ENCODE peak calls at places on chromosomes 16 and 17, in four cellular contexts. One of them, this sample, is unnamed.
A peak's percentile ranks its signal among the peaks of the same experiment; 100 is the strongest.

GRCh38 chr16:10895053-10895946 is 18.3 kb downstream of the CIITA start:
- DNase-seq in fibroblast of lung: peak; percentile 32
- DNase-seq in astrocyte of the cerebellum: peak; percentile 16
- DNase-seq in GM23338: peak; percentile 89
- DNase-seq in this sample: peak; percentile 95

GRCh38 chr17:7211512-7212277 is 7.9 kb downstream of the DLG4 start:
- DNase-seq in GM23338: peak; percentile 76
- DNase-seq in astrocyte of the cerebellum: no peak
- DNase-seq in fibroblast of lung: no peak
- DNase-seq in this sample: no peak

GRCh38 chr16:75108792-75109731 is 7.5 kb downstream of the LDHD start:
- DNase-seq in fibroblast of lung: peak; percentile 94
- DNase-seq in GM23338: no peak
- DNase-seq in astrocyte of the cerebellum: peak; percentile 83
- DNase-seq in this sample: no peak

GRCh38 chr17:8118769-8119574 is 658 bp upstream of the ALOXE3 start:
- DNase-seq in fibroblast of lung: peak; percentile 68
- DNase-seq in GM23338: peak; percentile 91
- DNase-seq in astrocyte of the cerebellum: no peak
- DNase-seq in this sample: peak; percentile 88

GRCh38 chr16:20241321-20241720 is 86.0 kb downstream of the GP2 start:
- DNase-seq in astrocyte of the cerebellum: no peak
- DNase-seq in GM23338: no peak
- DNase-seq in fibroblast of lung: no peak
- DNase-seq in this sample: no peak

GRCh38 chr17:75371981-75372380 is 33.5 kb downstream of the GRB2 start:
- DNase-seq in fibroblast of lung: no peak
- DNase-seq in astrocyte of the cerebellum: no peak
- DNase-seq in GM23338: no peak
- DNase-seq in this sample: no peak

GRCh38 chr17:44738214-44738906 is 20.4 kb upstream of the ADAM11 start:
- DNase-seq in fibroblast of lung: peak; percentile 23
- DNase-seq in astrocyte of the cerebellum: no peak
- DNase-seq in GM23338: no peak
- DNase-seq in this sample: no peak

GRCh38 chr17:81058263-81058871 is 23.4 kb downstream of the BAIAP2 start:
- DNase-seq in astrocyte of the cerebellum: no peak
- DNase-seq in fibroblast of lung: no peak
- DNase-seq in GM23338: no peak
- DNase-seq in this sample: no peak

GRCh38 chr17:48037924-48038323 is 327 bp upstream of the COPZ2 start:
- DNase-seq in fibroblast of lung: no peak
- DNase-seq in GM23338: peak; percentile 63
- DNase-seq in astrocyte of the cerebellum: no peak
- DNase-seq in this sample: no peak

GRCh38 chr17:48036693-48037035 is 933 bp downstream of the COPZ2 start:
- DNase-seq in fibroblast of lung: no peak
- DNase-seq in astrocyte of the cerebellum: no peak
- DNase-seq in GM23338: no peak
- DNase-seq in this sample: no peak

GRCh38 chr17:48038687-48039086 is 1.1 kb upstream of the COPZ2 start:
- DNase-seq in GM23338: no peak
- DNase-seq in fibroblast of lung: no peak
- DNase-seq in astrocyte of the cerebellum: no peak
- DNase-seq in this sample: no peak

GRCh38 chr17:48031966-48032365 is 5.6 kb downstream of the COPZ2 start:
- DNase-seq in fibroblast of lung: no peak
- DNase-seq in GM23338: no peak
- DNase-seq in astrocyte of the cerebellum: no peak
- DNase-seq in this sample: no peak

DNA sequence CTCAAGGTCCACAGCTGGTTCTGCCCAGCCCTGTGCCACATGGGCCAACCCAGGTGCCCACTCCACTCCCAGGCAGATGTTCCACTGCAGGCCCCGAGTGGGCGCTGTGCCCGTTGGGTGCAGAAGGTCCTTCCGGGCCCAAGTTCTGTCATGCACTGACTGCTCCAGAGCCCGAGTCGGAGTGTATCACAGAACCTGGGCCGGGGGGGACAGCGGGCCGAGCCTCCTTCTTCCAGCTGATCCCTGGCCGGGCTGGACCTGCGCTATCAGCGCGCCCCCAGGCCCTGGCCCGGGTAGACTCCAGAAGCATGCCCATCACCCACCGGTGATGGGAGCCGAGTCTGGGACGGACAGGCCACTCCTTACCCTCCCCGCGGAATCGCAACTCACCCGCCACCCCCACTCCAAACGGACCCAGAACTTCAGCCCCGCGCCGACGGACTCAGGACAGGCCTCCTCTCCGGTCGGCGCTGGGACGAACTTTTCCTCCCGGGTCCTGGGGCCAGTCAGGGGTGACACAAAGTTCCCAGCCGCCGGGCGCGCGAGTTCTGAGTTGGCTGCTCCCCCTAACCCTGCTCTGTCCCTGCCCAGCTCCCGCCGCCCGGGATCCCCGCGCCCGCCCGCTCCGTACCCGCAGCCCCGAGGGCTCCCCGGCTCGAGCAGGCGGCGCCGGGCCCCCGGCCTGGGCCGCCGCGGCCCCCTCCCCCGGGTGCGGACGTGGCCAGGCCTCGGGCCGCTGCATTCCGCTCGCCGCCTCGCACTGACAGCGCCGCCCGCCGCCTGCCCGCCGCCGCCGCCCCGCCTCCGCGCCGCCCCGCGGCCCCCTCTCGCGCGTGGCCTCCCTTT is at the start of gene COPZ2:
- DNase-seq in GM23338: peak; percentile 61
- DNase-seq in astrocyte of the cerebellum: no peak
- DNase-seq in fibroblast of lung: peak; percentile 48
- DNase-seq in this sample: peak; percentile 68
- TF ChIP-seq CTCF in GM23338: peak; percentile 73
- TF ChIP-seq CTCF in astrocyte of the cerebellum: peak; percentile 44
- TF ChIP-seq CTCF in fibroblast of lung: peak; percentile 53
- TF ChIP-seq CTCF in this sample: peak; percentile 37

GRCh38 chr17:77499699-77500435 is 359.1 kb downstream of the SEC14L1 start:
- DNase-seq in fibroblast of lung: no peak
- DNase-seq in GM23338: no peak
- DNase-seq in astrocyte of the cerebellum: no peak
- DNase-seq in this sample: no peak
- TF ChIP-seq CTCF in fibroblast of lung: no peak
- TF ChIP-seq CTCF in GM23338: no peak
- TF ChIP-seq CTCF in astrocyte of the cerebellum: no peak
- TF ChIP-seq CTCF in this sample: no peak

GRCh38 chr16:68707341-68708152 is 29.5 kb upstream of the CDH1 start:
- DNase-seq in GM23338: peak; percentile 87
- DNase-seq in fibroblast of lung: peak; percentile 77
- DNase-seq in astrocyte of the cerebellum: no peak
- DNase-seq in this sample: peak; percentile 33
- TF ChIP-seq CTCF in GM23338: peak; percentile 68
- TF ChIP-seq CTCF in fibroblast of lung: no peak
- TF ChIP-seq CTCF in astrocyte of the cerebellum: peak; percentile 32
- TF ChIP-seq CTCF in this sample: peak; percentile 26

GRCh38 chr17:17814162-17815061 is 22.4 kb downstream of the SREBF1 start:
- DNase-seq in astrocyte of the cerebellum: no peak
- DNase-seq in fibroblast of lung: no peak
- DNase-seq in GM23338: no peak
- DNase-seq in this sample: no peak
- TF ChIP-seq CTCF in astrocyte of the cerebellum: no peak
- TF ChIP-seq CTCF in fibroblast of lung: no peak
- TF ChIP-seq CTCF in GM23338: no peak
- TF ChIP-seq CTCF in this sample: no peak